ENCODE peak calls at places on chromosome 17, in four cellular contexts. I is A549, K is HepG2, L is K562. R is an unnamed sample.

GRCh38 chr17:51454456-51454978 is 194.2 kb downstream of the UTP18 start:
- DNase-seq in I (no peak), L (no peak), K (no peak), R (no peak)

GRCh38 chr17:80546267-80546666 is 1.6 kb downstream of the RPTOR start:
- DNase-seq in L (no peak), K (no peak), I (no peak), R (no peak)

GRCh38 chr17:21283482-21284318 is 811 bp upstream of the MAP2K3 start:
- DNase-seq in L (no peak), K (no peak), I (no peak), R (no peak)

GRCh38 chr17:68398731-68399637 is 58.3 kb downstream of the WIPI1 start:
- DNase-seq in I (peak), L (peak), K (peak), R (no peak)

GRCh38 chr17:18250708-18251107 is 7.8 kb downstream of the FLII start:
- DNase-seq in I (no peak), L (no peak), K (no peak), R (no peak)

GRCh38 chr17:17694229-17695081 is 13.2 kb downstream of the RAI1 start:
- DNase-seq in K (peak), L (peak), I (peak), R (no peak)

GRCh38 chr17:4708436-4708835 is 2.0 kb upstream of the ARRB2 start:
- DNase-seq in K (peak), I (peak), L (no peak), R (no peak)

GRCh38 chr17:51860934-51861561 is 297.5 kb downstream of the CA10 start:
- DNase-seq in K (peak), L (peak), I (peak), R (no peak)

GRCh38 chr17:31803494-31804213 is 55.4 kb downstream of the COPRS start:
- DNase-seq in K (peak), L (no peak), I (peak), R (no peak)

GRCh38 chr17:3040882-3041281 is 22.5 kb downstream of the OR1D5 start:
- DNase-seq in L (no peak), I (no peak), K (no peak), R (no peak)

GRCh38 chr17:44105941-44106340 is 17.5 kb downstream of the HDAC5 start:
- DNase-seq in I (no peak), L (no peak), K (no peak), R (no peak)

GRCh38 chr17:42518755-42519545 is 17.1 kb upstream of the NAGLU start:
- DNase-seq in I (peak), L (peak), K (peak), R (no peak)

GRCh38 chr17:21286066-21286770 is 1.7 kb downstream of the MAP2K3 start:
- DNase-seq in L (no peak), K (peak), I (peak), R (no peak)

GRCh38 chr17:41785876-41786226 is 660 bp downstream of the JUP start:
- DNase-seq in L (peak), I (peak), K (no peak), R (no peak)

GRCh38 chr17:32529604-32530003 is 42.8 kb downstream of the CDK5R1 start:
- DNase-seq in L (no peak), K (no peak), I (no peak), R (no peak)

GRCh38 chr17:48347203-48347602 is 82.8 kb downstream of the SKAP1 start:
- DNase-seq in L (no peak), K (no peak), I (no peak), R (no peak)

GRCh38 chr17:50269477-50270429 is 4.5 kb upstream of the TMEM92 start:
- DNase-seq in I (peak), L (peak), K (peak), R (peak)

GRCh38 chr17:17814162-17815061 is 22.4 kb downstream of the SREBF1 start:
- DNase-seq in I (no peak), K (no peak), L (no peak), R (no peak)

GRCh38 chr17:49516190-49516589 is 21.1 kb downstream of the NGFR start:
- DNase-seq in K (no peak), L (no peak), I (no peak), R (no peak)

GRCh38 chr17:79850571-79851460 is 11.6 kb upstream of the CBX4 start:
- DNase-seq in I (peak), K (no peak), L (peak), R (no peak)

GRCh38 chr17:67027031-67027628 is 17.2 kb upstream of the CACNG1 start:
- DNase-seq in I (peak), L (no peak), K (no peak), R (no peak)

GRCh38 chr17:40553694-40554534 is 11.4 kb downstream of the CCR7 start:
- DNase-seq in L (peak), I (no peak), K (peak), R (no peak)

GRCh38 chr17:8484465-8484864 is 48.8 kb downstream of the NDEL1 start:
- DNase-seq in L (no peak), K (no peak), I (peak), R (no peak)

GRCh38 chr17:14295676-14296075 is 5.2 kb upstream of the HS3ST3B1 start:
- DNase-seq in L (no peak), I (no peak), K (no peak), R (no peak)

GRCh38 chr17:50764860-50765259 is 2.5 kb downstream of the ANKRD40CL start:
- DNase-seq in I (no peak), L (no peak), K (no peak), R (no peak)

GRCh38 chr17:81028506-81028858 is 6.5 kb upstream of the BAIAP2 start:
- DNase-seq in K (no peak), I (no peak), L (peak), R (no peak)

GRCh38 chr17:64133546-64134215 is 3.7 kb upstream of the ERN1 start:
- DNase-seq in I (peak), K (peak), L (peak), R (no peak)

GRCh38 chr17:1755252-1755992 is 6.4 kb upstream of the SERPINF1 start:
- DNase-seq in L (no peak), K (no peak), I (no peak), R (no peak)

GRCh38 chr17:19336938-19337711 is 25.4 kb downstream of the B9D1 start:
- DNase-seq in K (peak), I (peak), L (no peak), R (no peak)

GRCh38 chr17:49691086-49691676 is 13.3 kb upstream of the SPOP start:
- DNase-seq in K (no peak), I (no peak), L (no peak), R (no peak)

GRCh38 chr17:30886187-30886586 is 19.9 kb downstream of the TEFM start:
- DNase-seq in I (no peak), K (no peak), L (no peak), R (no peak)

GRCh38 chr17:64658931-64659330 is 3.2 kb downstream of the SMURF2 start:
- DNase-seq in K (no peak), L (no peak), I (peak), R (no peak)

GRCh38 chr17:36016555-36016954 is 1.2 kb downstream of the CCL23 start:
- DNase-seq in L (no peak), K (no peak), I (no peak), R (no peak)

GRCh38 chr17:70028397-70028796 is 46.6 kb upstream of the KCNJ16 start:
- DNase-seq in I (no peak), L (no peak), K (no peak), R (no peak)

GRCh38 chr17:62740066-62740465 is 68.0 kb downstream of the MARCHF10 start:
- DNase-seq in I (no peak), L (no peak), K (no peak), R (no peak)

GRCh38 chr17:16474012-16474725 is 17.8 kb downstream of the LRRC75A start:
- DNase-seq in K (no peak), I (no peak), L (no peak), R (no peak)

GRCh38 chr17:81804559-81805399 is 829 bp downstream of the GCGR start:
- DNase-seq in L (no peak), I (no peak), K (no peak), R (no peak)

GRCh38 chr17:48490391-48491026 is 40.3 kb downstream of the HOXB1 start:
- DNase-seq in L (no peak), K (no peak), I (no peak), R (no peak)

GRCh38 chr17:17570207-17570797 is 21.2 kb downstream of the PEMT start:
- DNase-seq in K (peak), L (no peak), I (peak), R (no peak)

DNA sequence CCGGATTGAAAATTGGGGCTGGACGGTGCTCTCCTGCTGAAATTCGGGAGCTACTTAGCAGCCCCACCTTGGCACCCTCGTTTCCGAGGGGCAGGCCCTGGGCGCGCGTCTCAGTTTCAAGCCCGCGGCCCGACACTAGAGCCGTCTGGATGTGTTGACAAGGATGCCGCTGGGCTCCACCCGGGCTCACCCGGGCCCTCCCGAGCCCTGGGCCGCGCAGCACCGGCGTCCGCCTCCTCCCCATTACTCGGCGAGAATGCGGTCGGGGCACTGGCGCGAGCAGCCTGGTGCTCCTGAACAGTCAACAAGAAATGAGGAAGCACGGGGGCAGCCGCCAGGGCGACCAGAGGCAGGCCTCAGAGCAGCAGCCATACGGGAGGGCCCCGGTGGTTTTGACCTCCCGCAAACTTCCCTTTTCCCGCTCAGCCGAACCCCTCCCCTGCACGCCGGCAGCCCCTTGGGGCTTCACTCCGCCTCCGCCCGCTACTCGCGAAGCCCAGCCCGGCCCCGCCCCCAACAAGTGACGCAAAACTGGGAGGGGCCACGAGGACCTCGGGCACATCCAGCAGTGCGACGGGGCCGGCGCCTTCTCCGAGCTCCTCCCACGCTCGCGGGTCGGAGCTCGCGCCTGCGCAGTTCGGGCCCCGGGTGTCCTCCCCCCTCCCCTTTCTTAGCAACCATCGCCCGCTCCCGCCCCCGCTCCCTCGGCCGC is 447 bp upstream of the SEC14L1 start:
- DNase-seq in I (peak), L (peak), K (peak), R (peak)
- TF ChIP-seq REST in I (no peak), L (peak), K (no peak), R (no peak)

DNA sequence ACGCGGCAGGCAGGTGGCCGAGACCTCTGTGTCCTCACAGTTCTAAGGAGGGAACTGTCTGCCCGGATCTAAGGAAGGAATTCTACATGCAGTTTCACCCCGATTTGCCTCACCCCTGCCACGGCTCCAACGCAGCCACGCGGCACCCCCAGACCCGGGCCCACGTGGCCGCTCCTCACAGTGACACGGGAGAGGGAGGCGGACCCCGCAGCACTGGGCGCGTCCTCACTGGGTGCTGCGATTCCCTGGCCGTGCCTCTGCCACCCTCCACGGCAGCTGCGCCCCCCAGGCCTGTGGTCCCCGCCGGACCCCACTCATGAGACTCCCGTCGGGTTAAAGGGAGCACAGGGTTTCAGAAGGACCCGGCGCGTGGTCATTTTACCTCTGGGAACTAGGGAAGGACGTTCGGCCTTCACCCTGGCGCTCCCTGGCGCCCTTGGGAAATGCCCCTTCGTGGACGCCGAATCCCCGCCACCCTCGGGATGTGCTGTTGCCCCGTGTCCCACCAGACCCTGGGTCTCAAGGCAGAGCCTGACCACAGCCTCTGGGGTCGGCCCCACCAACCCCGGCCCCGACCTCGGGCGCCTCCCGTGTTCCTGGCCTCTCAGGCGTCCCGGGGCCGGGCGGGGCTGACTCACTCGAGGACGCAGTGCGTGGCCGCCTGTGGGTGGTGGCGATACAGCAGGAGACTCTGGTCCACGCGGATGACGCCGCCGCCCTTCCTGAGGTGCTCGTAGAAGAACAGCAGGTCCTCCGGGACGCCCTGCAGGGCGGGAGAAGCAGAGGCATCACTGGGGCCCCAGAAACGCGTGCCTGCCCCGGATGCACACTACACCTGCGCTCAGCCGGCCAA is 118.8 kb upstream of the METRNL start:
- DNase-seq in K (no peak), L (no peak), I (no peak), R (no peak)
- TF ChIP-seq ESRRA in K (no peak), L (no peak), I (no peak), R (no peak)

DNA sequence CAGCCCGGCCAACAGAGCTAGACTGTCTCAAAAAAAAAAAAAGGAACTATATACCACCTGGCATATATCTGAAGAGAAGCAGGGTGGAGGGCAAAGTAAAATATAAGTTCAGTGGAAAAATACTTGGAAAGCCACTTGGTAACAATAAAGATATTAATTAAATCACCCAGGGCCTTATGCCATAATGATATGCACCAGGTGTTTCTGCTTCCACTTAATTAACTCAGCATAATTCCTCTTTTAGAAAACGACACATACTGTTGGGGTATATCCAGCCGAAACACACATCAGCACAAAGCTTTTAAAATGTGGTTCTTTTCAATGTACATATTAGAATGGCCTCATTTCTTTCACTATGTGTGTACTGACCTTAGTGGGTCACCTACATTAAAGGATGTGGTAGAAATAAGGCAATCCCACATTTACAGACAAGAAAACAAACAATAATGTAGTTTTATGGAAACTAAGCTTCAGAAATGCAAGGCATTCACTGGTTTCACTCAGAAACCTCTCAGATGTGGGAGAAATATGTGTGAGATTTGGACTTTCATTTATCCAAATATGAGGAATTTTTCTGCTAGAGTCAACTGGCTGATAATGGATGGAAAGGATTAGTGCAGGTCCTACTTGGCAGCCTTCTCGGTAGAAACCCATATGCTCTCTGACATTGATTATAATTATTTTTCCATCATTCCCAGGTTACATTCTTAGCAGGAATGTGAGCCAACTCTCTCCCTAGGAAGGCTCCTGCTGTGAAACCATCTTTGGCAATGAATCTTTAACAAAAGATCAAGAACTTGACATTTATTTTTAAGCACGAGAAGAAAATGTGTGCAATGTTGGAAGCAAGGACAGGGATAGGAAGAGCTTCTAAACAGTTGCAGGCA is 66.7 kb upstream of the DHX40 start:
- DNase-seq in I (no peak), K (peak), L (no peak), R (no peak)
- TF ChIP-seq REST in I (no peak), K (no peak), L (no peak), R (no peak)

DNA sequence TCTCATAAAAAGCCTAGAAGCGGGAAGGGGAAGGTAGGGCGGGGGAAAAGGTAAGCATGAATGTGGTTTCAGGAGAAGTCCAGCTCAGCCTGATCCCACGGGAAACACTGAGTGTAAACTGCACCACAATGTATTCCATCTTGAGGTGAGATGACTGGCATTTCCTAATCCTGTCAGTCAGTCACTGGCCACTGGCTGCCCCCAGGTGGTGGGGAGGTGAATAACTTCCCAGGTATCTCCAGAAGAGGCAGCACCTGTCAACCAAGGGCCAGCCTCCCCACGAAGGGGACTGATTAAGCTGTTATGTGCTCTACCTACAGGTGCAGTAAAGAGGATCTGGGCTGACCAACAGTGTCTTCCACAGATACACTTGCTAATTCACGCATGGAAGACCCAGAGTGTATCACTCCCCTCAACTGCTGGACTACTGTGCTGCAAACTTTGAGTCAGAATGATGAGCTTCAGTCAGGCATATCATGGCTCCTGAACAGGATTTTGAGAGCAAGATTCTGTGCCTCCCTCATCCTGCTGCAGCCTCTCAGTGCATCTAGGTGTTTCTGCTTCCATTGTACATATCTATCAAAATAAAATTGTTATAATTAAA is 108.5 kb upstream of the CCL2 start:
- DNase-seq in K (peak), L (peak), I (peak), R (no peak)
- TF ChIP-seq ESRRA in K (no peak), L (no peak), I (no peak), R (no peak)

GRCh38 chr17:73776978-73777567 is 132.8 kb upstream of the SDK2 start:
- DNase-seq in I (no peak), L (no peak), K (no peak), R (no peak)
- TF ChIP-seq REST in I (no peak), L (no peak), K (no peak), R (no peak)

R was measured in GM12878.